ENCODE peak calls at places on chromosomes 16 and 17, in nine cellular contexts. N is bronchial epithelial cell; L is head of caudate nucleus; W is NCI-H1092; S is CD4-positive, CD25-positive, alpha-beta regulatory T cell; X is A172; H is GM13976; D is left ventricle myocardium inferior; K is activated naive CD4-positive, alpha-beta T cell treated with anti-CD3 and anti-CD28 coated beads, Interleukin-2, amount 50 U/mL, for 16 hours. A is an unnamed sample.

GRCh38 chr17:16933317-16934132 is 38.4 kb downstream of the TNFRSF13B start:
- DNase-seq in N (no peak), L (no peak), W (no peak), S (no peak), X (peak), H (peak), D (peak), K (no peak), A (no peak)

GRCh38 chr17:75995385-75995925 is 5.2 kb upstream of the CDK3 start:
- DNase-seq in N (no peak), L (no peak), W (no peak), S (no peak), X (no peak), H (no peak), D (no peak), K (no peak), A (no peak)

GRCh38 chr17:29615048-29615385 is 7.7 kb downstream of the CORO6 start:
- DNase-seq in N (no peak), L (peak), W (no peak), S (peak), X (no peak), H (peak), D (no peak), K (peak), A (no peak)

GRCh38 chr17:279776-280175 is 72.8 kb downstream of the RPH3AL start:
- DNase-seq in N (no peak), L (no peak), W (no peak), S (no peak), X (no peak), H (no peak), D (no peak), K (no peak), A (no peak)

GRCh38 chr16:48503779-48504178 is 106.2 kb downstream of the N4BP1 start:
- DNase-seq in N (no peak), L (no peak), W (no peak), S (no peak), X (no peak), H (no peak), D (peak), K (no peak), A (no peak)

GRCh38 chr17:62616993-62617893 is 10.2 kb upstream of the MRC2 start:
- DNase-seq in N (no peak), L (no peak), W (no peak), S (no peak), X (no peak), H (no peak), D (no peak), K (no peak), A (peak)

GRCh38 chr17:75317671-75318070 is 28.4 kb upstream of the SLC25A19 start:
- DNase-seq in N (no peak), L (peak), W (no peak), S (no peak), X (peak), H (no peak), D (no peak), K (no peak), A (no peak)

GRCh38 chr17:44850612-44851011 is 2.9 kb downstream of the HIGD1B start:
- DNase-seq in N (no peak), L (no peak), W (no peak), S (no peak), X (no peak), H (no peak), D (peak), K (no peak), A (no peak)

GRCh38 chr16:68287276-68288251 is 23.2 kb downstream of the SLC7A6OS start:
- DNase-seq in N (peak), L (no peak), W (no peak), S (peak), X (peak), H (no peak), D (peak), K (no peak), A (no peak)

GRCh38 chr16:87706278-87707000 is 59.3 kb downstream of the KLHDC4 start:
- DNase-seq in N (no peak), L (no peak), W (peak), S (no peak), X (no peak), H (no peak), D (no peak), K (no peak), A (no peak)

GRCh38 chr16:66647866-66648265 is 43.4 kb downstream of the CMTM3 start:
- DNase-seq in N (no peak), L (no peak), W (no peak), S (no peak), X (no peak), H (no peak), D (no peak), K (no peak), A (no peak)

GRCh38 chr16:11303405-11304138 is 22.4 kb upstream of the PRM1 start:
- DNase-seq in N (peak), L (no peak), W (no peak), S (no peak), X (no peak), H (no peak), D (no peak), K (no peak), A (no peak)

GRCh38 chr16:88383401-88384221 is 852 bp downstream of the ZNF469 start:
- DNase-seq in N (no peak), L (peak), W (no peak), S (no peak), X (peak), H (no peak), D (peak), K (peak), A (peak)

GRCh38 chr16:74563828-74564263 is 43.1 kb downstream of the GLG1 start:
- DNase-seq in N (peak), L (no peak), W (no peak), S (peak), X (peak), H (no peak), D (no peak), K (peak), A (no peak)

GRCh38 chr17:17237026-17237799 is at the start of gene FLCN:
- DNase-seq in N (peak), L (peak), W (peak), S (peak), X (peak), H (peak), D (peak), K (peak), A (peak)

GRCh38 chr16:67783353-67783725 is 23.0 kb downstream of the RANBP10 start:
- DNase-seq in N (no peak), L (no peak), W (no peak), S (no peak), X (no peak), H (no peak), D (no peak), K (no peak), A (no peak)

GRCh38 chr17:77127735-77128361 is 12.9 kb upstream of the SEC14L1 start:
- DNase-seq in N (no peak), L (no peak), W (no peak), S (peak), X (peak), H (no peak), D (peak), K (peak), A (no peak)

GRCh38 chr16:56988948-56989945 is at the start of gene NLRC5:
- DNase-seq in N (peak), L (peak), W (peak), S (peak), X (peak), H (peak), D (peak), K (peak), A (peak)

GRCh38 chr17:76548378-76549214 is 8.8 kb downstream of the PRCD start:
- DNase-seq in N (no peak), L (no peak), W (no peak), S (no peak), X (no peak), H (no peak), D (no peak), K (no peak), A (no peak)

GRCh38 chr16:1127971-1128715 is 24.8 kb upstream of the CACNA1H start:
- DNase-seq in N (no peak), L (no peak), W (no peak), S (no peak), X (no peak), H (no peak), D (no peak), K (no peak), A (no peak)

GRCh38 chr16:51151435-51151950 is 423 bp upstream of the SALL1 start:
- DNase-seq in N (no peak), L (peak), W (peak), S (no peak), X (peak), H (no peak), D (no peak), K (no peak), A (peak)

GRCh38 chr17:5127910-5128309 is 12.1 kb downstream of the USP6 start:
- DNase-seq in N (no peak), L (no peak), W (no peak), S (no peak), X (no peak), H (no peak), D (no peak), K (no peak), A (no peak)

GRCh38 chr17:45073414-45074070 is 12.4 kb downstream of the NMT1 start:
- DNase-seq in N (no peak), L (no peak), W (no peak), S (no peak), X (no peak), H (no peak), D (no peak), K (no peak), A (no peak)

GRCh38 chr17:31888124-31888523 is 13.4 kb downstream of the UTP6 start:
- DNase-seq in N (no peak), L (peak), W (no peak), S (no peak), X (no peak), H (peak), D (no peak), K (no peak), A (no peak)

GRCh38 chr17:72357764-72358365 is 237.0 kb downstream of the SOX9 start:
- DNase-seq in N (peak), L (no peak), W (no peak), S (no peak), X (no peak), H (no peak), D (no peak), K (no peak), A (no peak)

GRCh38 chr16:70635356-70636016 is 10.9 kb upstream of the IL34 start:
- DNase-seq in N (peak), L (no peak), W (no peak), S (no peak), X (peak), H (no peak), D (peak), K (no peak), A (no peak)

A was measured in progenitor cell of endocrine pancreas.